ENCODE peak calls at places on chromosomes 1 and 21, in seven cellular contexts. E, H, V, W, O, X and U are unnamed samples.

GRCh38 chr1:151828931-151829330 is 2.7 kb downstream of the RORC start:
- DNase-seq in E (no peak), H (no peak), V (no peak), W (no peak), O (no peak), X (no peak), U (no peak)

GRCh38 chr1:20386682-20387081 is 96.0 kb downstream of the VWA5B1 start:
- DNase-seq in E (peak; percentile 92), H (no peak), V (no peak), W (peak; percentile 32), O (no peak), X (no peak), U (no peak)

GRCh38 chr1:154839691-154840090 is 30.4 kb downstream of the KCNN3 start:
- DNase-seq in E (no peak), H (no peak), V (no peak), W (no peak), O (no peak), X (no peak), U (no peak)

GRCh38 chr1:201903135-201903534 is 14.4 kb downstream of the SHISA4 start:
- DNase-seq in E (no peak), H (no peak), V (no peak), W (no peak), O (no peak), X (no peak), U (no peak)

GRCh38 chr21:31781737-31782136 is 49.8 kb upstream of the SCAF4 start:
- DNase-seq in E (peak; percentile 37), H (peak; percentile 62), V (no peak), W (peak; percentile 86), O (no peak), X (no peak), U (no peak)

GRCh38 chr1:36089393-36090121 is 865 bp downstream of the ADPRS start:
- DNase-seq in E (no peak), H (peak; percentile 45), V (no peak), W (no peak), O (no peak), X (no peak), U (no peak)

GRCh38 chr1:7220007-7220406 is 434.8 kb downstream of the CAMTA1 start:
- DNase-seq in E (no peak), H (no peak), V (no peak), W (no peak), O (no peak), X (no peak), U (no peak)

GRCh38 chr1:147804942-147805723 is 44.7 kb upstream of the GJA5 start:
- DNase-seq in E (no peak), H (no peak), V (no peak), W (no peak), O (no peak), X (no peak), U (no peak)

GRCh38 chr1:3192359-3192758 is 123.4 kb downstream of the PRDM16 start:
- DNase-seq in E (no peak), H (no peak), V (no peak), W (no peak), O (no peak), X (no peak), U (no peak)

GRCh38 chr21:43361493-43362296 is 65.2 kb downstream of the SIK1 start:
- DNase-seq in E (no peak), H (no peak), V (no peak), W (no peak), O (peak; percentile 28), X (no peak), U (peak; percentile 77)

GRCh38 chr1:227816750-227817446 is 1.4 kb downstream of the PRSS38 start:
- DNase-seq in E (no peak), H (no peak), V (no peak), W (no peak), O (no peak), X (no peak), U (no peak)

GRCh38 chr1:185695299-185695698 is 38.9 kb upstream of the HMCN1 start:
- DNase-seq in E (no peak), H (no peak), V (no peak), W (no peak), O (no peak), X (no peak), U (peak; percentile 63)